ENCODE peak calls at places on chromosomes 5 and 9, in ten cellular contexts. J is A549; S is transverse colon; R is heart left ventricle; L is GM23248; N is CD4-positive, alpha-beta memory T cell; C is stomach; V is SK-N-SH; A is CD8-positive, alpha-beta T cell; Z is aorta. D is an unnamed sample. For H3K4me1, the result is how much of the 10 kb centered on the place peaks cover.

GRCh38 chr5:179588166-179588565 is 35.3 kb downstream of the HNRNPH1 start:
- DNase-seq in J (no peak), S (no peak), R (no peak), L (no peak), N (no peak), C (no peak), V (no peak), A (no peak), Z (peak), D (no peak)

GRCh38 chr5:77867194-77867691 is 91.1 kb upstream of the TBCA start:
- DNase-seq in J (peak), S (no peak), R (no peak), L (peak), N (no peak), C (no peak), V (peak), A (no peak), Z (no peak), D (no peak)

GRCh38 chr9:35911690-35912089 is 2.4 kb downstream of the SPAAR start:
- DNase-seq in J (no peak), S (no peak), R (peak), L (no peak), N (no peak), C (no peak), V (no peak), A (no peak), Z (no peak), D (no peak)

GRCh38 chr5:6574537-6574936 is 58.3 kb downstream of the NSUN2 start:
- DNase-seq in J (no peak), S (no peak), R (no peak), L (peak), N (no peak), C (no peak), V (no peak), A (no peak), Z (no peak), D (no peak)

GRCh38 chr9:34282096-34282495 is 47.0 kb downstream of the KIF24 start:
- DNase-seq in J (no peak), S (no peak), R (no peak), L (no peak), N (no peak), C (no peak), V (no peak), A (no peak), Z (no peak), D (no peak)

GRCh38 chr9:5908918-5909317 is 18.2 kb downstream of the MLANA start:
- DNase-seq in J (no peak), S (no peak), R (no peak), L (no peak), N (no peak), C (no peak), V (no peak), A (no peak), Z (no peak), D (no peak)

GRCh38 chr5:169095410-169095772 is 205.5 kb downstream of the SLIT3 start:
- DNase-seq in J (peak), S (no peak), R (no peak), L (no peak), N (no peak), C (no peak), V (no peak), A (no peak), Z (no peak), D (no peak)

GRCh38 chr9:32579706-32580331 is 6.9 kb upstream of the NDUFB6 start:
- DNase-seq in J (peak), S (peak), R (peak), L (peak), N (peak), C (peak), V (peak), A (peak), Z (peak), D (peak)

GRCh38 chr5:157613385-157614245 is 38.0 kb upstream of the ADAM19 start:
- DNase-seq in J (no peak), S (no peak), R (no peak), L (no peak), N (peak), C (no peak), V (no peak), A (no peak), Z (no peak), D (no peak)

GRCh38 chr5:135651156-135651555 is 72.4 kb upstream of the CXCL14 start:
- DNase-seq in J (no peak), S (no peak), R (no peak), L (peak), N (no peak), C (no peak), V (no peak), A (no peak), Z (no peak), D (no peak)

GRCh38 chr5:61301820-61302563 is 30.1 kb upstream of the ZSWIM6 start:
- DNase-seq in J (peak), S (peak), R (peak), L (peak), N (no peak), C (peak), V (no peak), A (no peak), Z (peak), D (peak)

GRCh38 chr9:137457406-137458193 is 1.5 kb downstream of the NSMF start:
- DNase-seq in J (no peak), S (no peak), R (no peak), L (no peak), N (no peak), C (peak), V (peak), A (no peak), Z (peak), D (no peak)

GRCh38 chr5:118692811-118693342 is 295.5 kb downstream of the DTWD2 start:
- DNase-seq in J (no peak), S (no peak), R (peak), L (no peak), N (no peak), C (no peak), V (peak), A (no peak), Z (no peak), D (no peak)

GRCh38 chr9:1238407-1238806 is 188.2 kb downstream of the DMRT2 start:
- DNase-seq in J (no peak), S (no peak), R (no peak), L (no peak), N (no peak), C (no peak), V (no peak), A (no peak), Z (no peak), D (no peak)

GRCh38 chr9:73237140-73237539 is 85.5 kb downstream of the ANXA1 start:
- DNase-seq in J (no peak), S (no peak), R (no peak), L (no peak), N (no peak), C (no peak), V (no peak), A (no peak), Z (no peak), D (no peak)

GRCh38 chr9:38066907-38067610 is 2.0 kb downstream of the SHB start:
- DNase-seq in J (no peak), S (peak), R (peak), L (peak), N (no peak), C (peak), V (no peak), A (no peak), Z (peak), D (no peak)

GRCh38 chr9:38067892-38068615 is 973 bp downstream of the SHB start:
- DNase-seq in J (no peak), S (no peak), R (no peak), L (peak), N (peak), C (no peak), V (peak), A (no peak), Z (no peak), D (no peak)

GRCh38 chr9:38066167-38066906 is 2.7 kb downstream of the SHB start:
- DNase-seq in J (no peak), S (no peak), R (no peak), L (peak), N (no peak), C (no peak), V (no peak), A (no peak), Z (no peak), D (no peak)

GRCh38 chr9:38068616-38068865 is 486 bp downstream of the SHB start:
- DNase-seq in J (peak), S (peak), R (peak), L (peak), N (peak), C (peak), V (peak), A (no peak), Z (no peak), D (no peak)

GRCh38 chr9:38067611-38067891 is 1.5 kb downstream of the SHB start:
- DNase-seq in J (no peak), S (peak), R (no peak), L (peak), N (no peak), C (peak), V (peak), A (no peak), Z (peak), D (no peak)
- H3K4me1 ChIP-seq in J (half or more), S (half or more), R (under half), L (under half), N (under half), C (half or more), V (half or more), A (under half), Z (under half), D (under half)

GRCh38 chr9:23590601-23591000 is 235.4 kb downstream of the ELAVL2 start:
- DNase-seq in J (no peak), S (no peak), R (no peak), L (peak), N (no peak), C (no peak), V (no peak), A (no peak), Z (no peak), D (no peak)
- H3K4me3 ChIP-seq in J (no peak), S (no peak), R (peak), L (no peak), N (peak), C (no peak), V (no peak), A (no peak), Z (peak), D (peak)

GRCh38 chr5:171893290-171893890 is 107.8 kb downstream of the SMIM23 start:
- DNase-seq in J (no peak), S (no peak), R (no peak), L (peak), N (no peak), C (no peak), V (no peak), A (no peak), Z (no peak), D (no peak)

GRCh38 chr5:171895076-171895475 is 109.5 kb downstream of the SMIM23 start:
- DNase-seq in J (no peak), S (no peak), R (no peak), L (no peak), N (no peak), C (no peak), V (no peak), A (no peak), Z (no peak), D (no peak)

GRCh38 chr5:171891150-171891549 is 105.5 kb downstream of the SMIM23 start:
- DNase-seq in J (no peak), S (no peak), R (no peak), L (no peak), N (no peak), C (no peak), V (no peak), A (no peak), Z (no peak), D (no peak)

GRCh38 chr5:171888051-171888481 is 102.4 kb downstream of the SMIM23 start:
- DNase-seq in J (no peak), S (no peak), R (no peak), L (no peak), N (no peak), C (no peak), V (no peak), A (no peak), Z (no peak), D (no peak)

GRCh38 chr5:171891595-171891994 is 106.0 kb downstream of the SMIM23 start:
- DNase-seq in J (no peak), S (no peak), R (no peak), L (no peak), N (no peak), C (no peak), V (no peak), A (no peak), Z (no peak), D (no peak)
- H3K4me1 ChIP-seq in J (under half), S (under half), R (under half), L (under half), N (under half), C (under half), V (under half), A (under half), Z (under half), D (under half)

DNA sequence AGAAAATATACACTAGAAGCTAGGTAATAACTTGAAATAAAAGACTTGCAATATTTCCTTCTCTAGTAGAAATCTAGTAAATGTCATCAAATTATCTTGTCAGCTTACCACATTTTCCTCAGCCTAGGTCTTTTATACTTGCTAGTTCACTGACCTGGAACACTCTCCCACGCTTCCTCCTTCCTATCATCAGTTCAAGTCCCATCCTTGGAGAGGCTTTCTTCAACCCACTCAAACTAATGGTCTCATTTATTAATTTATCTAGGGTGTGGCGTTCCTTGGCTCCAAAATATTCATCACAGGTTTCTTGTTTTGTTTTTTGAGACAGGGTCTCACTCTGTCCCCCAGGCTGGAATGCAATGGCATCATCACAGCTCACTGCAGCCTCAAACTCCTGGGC is 2.9 kb downstream of the FAM13B start:
- DNase-seq in J (no peak), S (no peak), R (no peak), L (no peak), N (no peak), C (no peak), V (no peak), A (no peak), Z (no peak), D (no peak)
- H3K4me3 ChIP-seq in J (no peak), S (no peak), R (no peak), L (no peak), N (no peak), C (no peak), V (no peak), A (no peak), Z (no peak), D (no peak)

GRCh38 chr9:37923796-37924430 is 20.0 kb upstream of the SLC25A51 start:
- DNase-seq in J (no peak), S (no peak), R (no peak), L (no peak), N (no peak), C (no peak), V (no peak), A (no peak), Z (peak), D (no peak)
- H3K4me1 ChIP-seq in J (under half), S (under half), R (under half), L (under half), N (under half), C (under half), V (half or more), A (under half), Z (under half), D (under half)

GRCh38 chr9:127755558-127756060 is 20.5 kb upstream of the TOR2A start:
- DNase-seq in J (no peak), S (no peak), R (no peak), L (no peak), N (no peak), C (no peak), V (no peak), A (no peak), Z (no peak), D (no peak)
- H3K4me3 ChIP-seq in J (peak), S (no peak), R (peak), L (no peak), N (no peak), C (no peak), V (peak), A (no peak), Z (no peak), D (peak)

GRCh38 chr5:139653616-139654015 is 5.5 kb downstream of the CXXC5 start:
- DNase-seq in J (no peak), S (no peak), R (peak), L (no peak), N (no peak), C (no peak), V (no peak), A (no peak), Z (no peak), D (no peak)
- H3K4me1 ChIP-seq in J (half or more), S (half or more), R (half or more), L (half or more), N (under half), C (half or more), V (half or more), A (half or more), Z (under half), D (half or more)

GRCh38 chr9:77534376-77535057 is 113.6 kb downstream of the GNA14 start:
- DNase-seq in J (peak), S (no peak), R (no peak), L (no peak), N (no peak), C (no peak), V (no peak), A (no peak), Z (no peak), D (no peak)
- H3K4me3 ChIP-seq in J (no peak), S (no peak), R (no peak), L (no peak), N (no peak), C (no peak), V (no peak), A (no peak), Z (no peak), D (no peak)

DNA sequence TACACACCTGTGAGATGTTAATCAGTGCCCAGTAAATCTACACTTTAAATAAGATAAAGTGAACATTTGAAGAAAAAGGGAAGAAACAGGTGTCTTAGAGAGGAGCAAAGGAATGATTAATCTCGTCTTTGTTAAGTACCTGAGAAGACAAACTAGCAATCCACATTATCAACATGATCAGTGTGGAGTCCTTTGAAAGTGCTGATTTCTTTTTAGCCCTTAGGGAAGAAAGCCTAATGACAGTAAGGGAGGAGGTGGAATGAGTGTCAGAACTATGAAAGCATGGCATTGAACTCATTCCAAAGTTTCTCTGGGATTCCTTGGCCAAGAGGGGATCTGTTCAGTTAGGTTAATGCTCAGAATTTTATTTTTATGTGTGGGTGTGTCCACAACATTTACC is 1109.0 kb upstream of the ACO1 start:
- DNase-seq in J (no peak), S (no peak), R (no peak), L (no peak), N (no peak), C (no peak), V (no peak), A (no peak), Z (no peak), D (no peak)
- H3K4me1 ChIP-seq in J (under half), S (under half), R (under half), L (under half), N (under half), C (under half), V (under half), A (under half), Z (under half), D (under half)

GRCh38 chr5:27906911-27907590 is 868.7 kb upstream of the CDH9 start:
- DNase-seq in J (peak), S (no peak), R (no peak), L (no peak), N (no peak), C (no peak), V (no peak), A (no peak), Z (no peak), D (no peak)

GRCh38 chr5:27906481-27906880 is 868.1 kb upstream of the CDH9 start:
- DNase-seq in J (no peak), S (no peak), R (no peak), L (no peak), N (no peak), C (no peak), V (no peak), A (no peak), Z (no peak), D (no peak)

GRCh38 chr5:27908341-27908740 is 870.0 kb upstream of the CDH9 start:
- DNase-seq in J (no peak), S (no peak), R (no peak), L (no peak), N (no peak), C (no peak), V (no peak), A (no peak), Z (no peak), D (no peak)

GRCh38 chr5:27911216-27911615 is 872.8 kb upstream of the CDH9 start:
- DNase-seq in J (no peak), S (no peak), R (no peak), L (no peak), N (no peak), C (no peak), V (no peak), A (no peak), Z (no peak), D (no peak)
- H3K4me3 ChIP-seq in J (no peak), S (no peak), R (no peak), L (no peak), N (no peak), C (no peak), V (no peak), A (no peak), Z (no peak), D (no peak)